ENCODE peak calls at places on chromosomes 4 and X, in nine cellular contexts. Z is A673, M is lower lobe of right lung, E is MM.1S, H is colonic mucosa, Y is adipocyte, F is tibial artery, A is mesenchymal stem cell, T is K562. B is an unnamed sample.
A peak's percentile ranks its signal among the peaks of the same experiment; 100 is the strongest.

GRCh38 chr4:137307806-137308205 is 224.5 kb downstream of the PCDH18 start:
- DNase-seq in E (no peak), F (peak; percentile 61), A (no peak), H (peak; percentile 19), Z (no peak), Y (peak; percentile 78), M (no peak), T (no peak), B (no peak)

GRCh38 chrX:124023838-124024238 is 62.3 kb downstream of the STAG2 start:
- DNase-seq in H (no peak), Y (peak; percentile 43), A (peak; percentile 53), E (no peak), M (no peak), F (no peak), Z (no peak), T (no peak), B (no peak)

GRCh38 chrX:27987862-27988646 is 6.8 kb upstream of the DCAF8L1 start:
- DNase-seq in A (no peak), E (no peak), Z (no peak), H (peak; percentile 79), Y (no peak), T (no peak), F (no peak), M (no peak), B (no peak)

GRCh38 chr4:59973496-59973895 is 1226.6 kb upstream of the ADGRL3 start:
- DNase-seq in F (no peak), E (no peak), M (no peak), T (no peak), Y (no peak), H (no peak), A (no peak), Z (no peak), B (no peak)

GRCh38 chrX:38903093-38903492 is 101.8 kb downstream of the MID1IP1 start:
- DNase-seq in Y (no peak), Z (no peak), H (no peak), M (no peak), F (no peak), T (no peak), A (no peak), E (no peak), B (no peak)

GRCh38 chr4:94757192-94758140 is at the start of gene BMPR1B:
- DNase-seq in M (no peak), E (no peak), Y (peak; percentile 83), A (peak; percentile 78), H (no peak), Z (peak; percentile 80), F (peak; percentile 65), T (no peak), B (no peak)

GRCh38 chrX:130691576-130691975 is 211.4 kb downstream of the ENOX2 start:
- DNase-seq in Y (no peak), T (no peak), A (no peak), H (no peak), F (no peak), E (no peak), Z (no peak), M (no peak), B (no peak)

GRCh38 chr4:909131-909571 is 23.0 kb downstream of the GAK start:
- DNase-seq in Z (no peak), E (no peak), H (no peak), F (no peak), M (no peak), Y (no peak), A (no peak), T (no peak), B (no peak)

GRCh38 chrX:124726881-124727280 is 380.5 kb downstream of the SH2D1A start:
- DNase-seq in Y (no peak), F (no peak), T (no peak), A (no peak), Z (no peak), H (no peak), E (no peak), M (no peak), B (no peak)

GRCh38 chrX:9324676-9325075 is 140.2 kb upstream of the TBL1X start:
- DNase-seq in E (no peak), F (no peak), A (peak; percentile 41), T (no peak), H (no peak), Z (no peak), M (no peak), Y (no peak), B (no peak)

GRCh38 chr4:57044996-57045395 is 65.2 kb downstream of the IGFBP7 start:
- DNase-seq in H (no peak), F (no peak), T (no peak), A (peak; percentile 69), Z (no peak), Y (peak; percentile 68), E (no peak), M (no peak), B (no peak)

GRCh38 chrX:149494844-149495565 is 10.1 kb downstream of the IDS start:
- DNase-seq in M (no peak), T (no peak), Z (no peak), F (no peak), A (no peak), Y (no peak), E (no peak), H (no peak), B (no peak)

GRCh38 chrX:149493567-149494562 is 11.2 kb downstream of the IDS start:
- DNase-seq in F (no peak), H (no peak), M (no peak), T (peak; percentile 40), Z (no peak), E (no peak), A (peak; percentile 30), Y (no peak), B (peak; percentile 75)

GRCh38 chrX:149495573-149496071 is 9.5 kb downstream of the IDS start:
- DNase-seq in Y (peak; percentile 62), M (no peak), E (no peak), T (no peak), A (peak; percentile 89), Z (peak; percentile 4), H (no peak), F (no peak), B (peak; percentile 86)

GRCh38 chrX:149490100-149490499 is 15.0 kb downstream of the IDS start:
- DNase-seq in M (no peak), H (no peak), T (no peak), Y (no peak), E (no peak), Z (no peak), F (no peak), A (peak; percentile 28), B (no peak)

GRCh38 chrX:149491812-149492211 is 13.3 kb downstream of the IDS start:
- DNase-seq in M (no peak), Z (no peak), T (no peak), E (no peak), Y (no peak), A (no peak), H (peak; percentile 59), F (no peak), B (no peak)
- H3K36me3 ChIP-seq in M (peaks cover 79% of the 10 kb centered on the region), Z (peaks cover 13% of the 10 kb centered on the region), T (peaks cover 6% of the 10 kb centered on the region), E (no peaks in the 10 kb centered on the region), Y (peaks cover 21% of the 10 kb centered on the region), A (peaks cover 49% of the 10 kb centered on the region), H (no peaks in the 10 kb centered on the region), F (peaks cover 90% of the 10 kb centered on the region), B (peaks cover 43% of the 10 kb centered on the region)

GRCh38 chr4:87051121-87051713 is 116.4 kb downstream of the AFF1 start:
- DNase-seq in A (peak; percentile 26), T (no peak), Y (peak; percentile 43), Z (no peak), H (no peak), E (no peak), M (no peak), F (no peak), B (no peak)

GRCh38 chr4:87054900-87055299 is 120.1 kb downstream of the AFF1 start:
- DNase-seq in T (no peak), M (no peak), F (no peak), A (no peak), Z (no peak), E (no peak), Y (no peak), H (no peak), B (no peak)

GRCh38 chr4:87053802-87054767 is 119.3 kb downstream of the AFF1 start:
- DNase-seq in T (peak; percentile 68), F (no peak), Z (no peak), Y (no peak), E (peak; percentile 49), M (no peak), A (no peak), H (no peak), B (no peak)

GRCh38 chr4:87052615-87053014 is 117.8 kb downstream of the AFF1 start:
- DNase-seq in T (peak; percentile 59), M (no peak), F (no peak), Y (no peak), A (no peak), E (no peak), Z (no peak), H (no peak), B (no peak)

GRCh38 chr4:87053064-87053693 is 118.4 kb downstream of the AFF1 start:
- DNase-seq in F (no peak), Y (no peak), E (no peak), A (no peak), M (no peak), H (no peak), Z (no peak), T (no peak), B (peak; percentile 73)
- H3K4me1 ChIP-seq in F (no peaks in the 10 kb centered on the region), Y (peaks cover 41% of the 10 kb centered on the region), E (peaks cover 37% of the 10 kb centered on the region), A (peaks cover 2% of the 10 kb centered on the region), M (peaks cover 66% of the 10 kb centered on the region), H (no peaks in the 10 kb centered on the region), Z (peaks cover 18% of the 10 kb centered on the region), T (peaks cover 49% of the 10 kb centered on the region), B (peaks cover 19% of the 10 kb centered on the region)

GRCh38 chr4:3516836-3517730 is 15.1 kb downstream of the LRPAP1 start:
- DNase-seq in H (no peak), Z (no peak), A (no peak), M (peak; percentile 35), T (no peak), E (no peak), F (peak; percentile 61), Y (no peak), B (no peak)
- H3K36me3 ChIP-seq in H (peaks cover 47% of the 10 kb centered on the region), Z (peaks cover 72% of the 10 kb centered on the region), A (peaks cover 100% of the 10 kb centered on the region), M (peaks cover 100% of the 10 kb centered on the region), T (peaks cover 93% of the 10 kb centered on the region), E (no peaks in the 10 kb centered on the region), F (peaks cover 99% of the 10 kb centered on the region), Y (peaks cover 82% of the 10 kb centered on the region), B (peaks cover 61% of the 10 kb centered on the region)

GRCh38 chr4:87853108-87853507 is 20.3 kb downstream of the MEPE start:
- DNase-seq in F (no peak), M (no peak), H (no peak), Z (peak; percentile 61), A (peak; percentile 52), E (peak; percentile 50), T (peak; percentile 13), Y (peak; percentile 81), B (peak; percentile 73)

GRCh38 chr4:87857789-87858188 is 25.0 kb downstream of the MEPE start:
- DNase-seq in H (no peak), M (no peak), T (no peak), E (no peak), F (no peak), A (peak; percentile 21), Z (no peak), Y (no peak), B (no peak)

GRCh38 chr4:87856816-87857215 is 24.0 kb downstream of the MEPE start:
- DNase-seq in E (no peak), T (no peak), A (no peak), F (no peak), Y (no peak), H (no peak), M (no peak), Z (no peak), B (no peak)

GRCh38 chr4:87853891-87854290 is 21.1 kb downstream of the MEPE start:
- DNase-seq in Y (no peak), H (no peak), F (no peak), A (no peak), E (no peak), Z (no peak), T (no peak), M (no peak), B (no peak)

GRCh38 chr4:87855540-87855939 is 22.8 kb downstream of the MEPE start:
- DNase-seq in T (no peak), H (no peak), M (no peak), E (no peak), Y (no peak), F (no peak), Z (no peak), A (no peak), B (no peak)
- H3K4me1 ChIP-seq in T (no peaks in the 10 kb centered on the region), H (no peaks in the 10 kb centered on the region), M (peaks cover 5% of the 10 kb centered on the region), E (no peaks in the 10 kb centered on the region), Y (no peaks in the 10 kb centered on the region), F (no peaks in the 10 kb centered on the region), Z (no peaks in the 10 kb centered on the region), A (no peaks in the 10 kb centered on the region), B (no peaks in the 10 kb centered on the region)

B was measured in osteoblast.